ENCODE peak calls at places on chromosome 17, in ten cellular contexts. B, W, V, H, L, N, C, X, Z and U are unnamed samples.

GRCh38 chr17:1643293-1643998 is 2.1 kb downstream of the SCARF1 start:
- DNase-seq in B (peak), W (peak), V (peak), H (no peak), L (peak), N (peak), C (no peak), X (peak), Z (no peak), U (peak)

GRCh38 chr17:65228734-65229390 is 91.7 kb downstream of the RGS9 start:
- DNase-seq in B (peak), W (peak), V (no peak), H (no peak), L (no peak), N (peak), C (no peak), X (peak), Z (no peak), U (no peak)

GRCh38 chr17:80152057-80152831 is 5.3 kb upstream of the EIF4A3 start:
- DNase-seq in B (no peak), W (no peak), V (no peak), H (no peak), L (no peak), N (no peak), C (no peak), X (no peak), Z (no peak), U (no peak)

GRCh38 chr17:28133562-28133970 is 91.1 kb downstream of the NLK start:
- DNase-seq in B (no peak), W (no peak), V (no peak), H (no peak), L (no peak), N (no peak), C (no peak), X (no peak), Z (peak), U (no peak)

GRCh38 chr17:39699818-39700147 is at the start of gene ERBB2:
- DNase-seq in B (no peak), W (no peak), V (peak), H (no peak), L (peak), N (no peak), C (peak), X (no peak), Z (peak), U (peak)

GRCh38 chr17:77404812-77405581 is 264.2 kb downstream of the SEC14L1 start:
- DNase-seq in B (peak), W (peak), V (peak), H (no peak), L (peak), N (peak), C (no peak), X (no peak), Z (peak), U (peak)

GRCh38 chr17:7590743-7591142 is 849 bp upstream of the SOX15 start:
- DNase-seq in B (no peak), W (no peak), V (no peak), H (no peak), L (no peak), N (no peak), C (peak), X (peak), Z (no peak), U (no peak)

GRCh38 chr17:78583091-78583490 is 5.9 kb upstream of the DNAH17 start:
- DNase-seq in B (no peak), W (no peak), V (no peak), H (no peak), L (no peak), N (no peak), C (no peak), X (peak), Z (no peak), U (no peak)

GRCh38 chr17:5097101-5097834 is 14.4 kb downstream of the ZNF232 start:
- DNase-seq in B (peak), W (peak), V (peak), H (peak), L (peak), N (no peak), C (peak), X (peak), Z (no peak), U (peak)

GRCh38 chr17:79399610-79400144 is 211.2 kb downstream of the RBFOX3 start:
- DNase-seq in B (no peak), W (no peak), V (no peak), H (no peak), L (no peak), N (no peak), C (no peak), X (peak), Z (no peak), U (no peak)

GRCh38 chr17:31541559-31541958 is 150.1 kb downstream of the RAB11FIP4 start:
- DNase-seq in B (no peak), W (no peak), V (peak), H (no peak), L (no peak), N (no peak), C (no peak), X (peak), Z (no peak), U (no peak)

GRCh38 chr17:66310528-66311148 is 8.2 kb downstream of the PRKCA start:
- DNase-seq in B (peak), W (peak), V (no peak), H (no peak), L (no peak), N (no peak), C (no peak), X (no peak), Z (no peak), U (no peak)

GRCh38 chr17:63406689-63407330 is 39.3 kb downstream of the CYB561 start:
- DNase-seq in B (peak), W (peak), V (peak), H (peak), L (peak), N (peak), C (peak), X (peak), Z (peak), U (no peak)

GRCh38 chr17:19253112-19253511 is 15.9 kb downstream of the EPN2 start:
- DNase-seq in B (no peak), W (no peak), V (no peak), H (no peak), L (no peak), N (no peak), C (no peak), X (no peak), Z (no peak), U (no peak)

GRCh38 chr17:44219636-44220210 is at the start of gene UBTF:
- DNase-seq in B (peak), W (peak), V (peak), H (peak), L (peak), N (no peak), C (no peak), X (peak), Z (no peak), U (peak)

GRCh38 chr17:2213291-2213960 is 90.2 kb downstream of the SMG6 start:
- DNase-seq in B (no peak), W (no peak), V (no peak), H (peak), L (no peak), N (no peak), C (no peak), X (no peak), Z (no peak), U (no peak)

GRCh38 chr17:83076930-83077329 is 2.5 kb upstream of the METRNL start:
- DNase-seq in B (no peak), W (peak), V (peak), H (no peak), L (no peak), N (no peak), C (no peak), X (no peak), Z (no peak), U (no peak)

GRCh38 chr17:59427996-59428395 is 96.5 kb downstream of the YPEL2 start:
- DNase-seq in B (no peak), W (no peak), V (no peak), H (peak), L (no peak), N (no peak), C (no peak), X (no peak), Z (no peak), U (no peak)

GRCh38 chr17:8320990-8321389 is 10.9 kb downstream of the ARHGEF15 start:
- DNase-seq in B (no peak), W (no peak), V (no peak), H (no peak), L (no peak), N (no peak), C (no peak), X (peak), Z (no peak), U (no peak)

GRCh38 chr17:35896011-35896587 is 15.9 kb upstream of the CCL5 start:
- DNase-seq in B (no peak), W (peak), V (no peak), H (no peak), L (no peak), N (no peak), C (no peak), X (no peak), Z (no peak), U (no peak)

GRCh38 chr17:30413109-30413508 is 34.4 kb downstream of the CPD start:
- DNase-seq in B (no peak), W (no peak), V (no peak), H (no peak), L (no peak), N (no peak), C (no peak), X (no peak), Z (no peak), U (no peak)

GRCh38 chr17:44971776-44972483 is 3.8 kb upstream of the C1QL1 start:
- DNase-seq in B (peak), W (peak), V (no peak), H (no peak), L (no peak), N (no peak), C (no peak), X (no peak), Z (peak), U (no peak)

GRCh38 chr17:416293-417206 is 63.9 kb upstream of the RPH3AL start:
- DNase-seq in B (peak), W (peak), V (no peak), H (no peak), L (peak), N (peak), C (no peak), X (no peak), Z (no peak), U (no peak)